ENCODE peak calls at places on chromosomes 5 and 9, in seven cellular contexts. T is psoas muscle, I is SK-N-SH, D is fibroblast of lung, F is breast epithelium, W is PC-3, L is lower lobe of right lung. M is an unnamed sample. For H3K27me3, the result is how much of the 10 kb centered on the place peaks cover.

GRCh38 chr9:130045657-130046450 is 2.9 kb upstream of the FNBP1 start:
- DNase-seq in D (no peak), T (no peak), I (no peak), L (no peak), F (no peak), W (no peak), M (no peak)

GRCh38 chr9:34252670-34253459 is 74.0 kb downstream of the UBAP1 start:
- DNase-seq in F (peak), I (peak), W (peak), D (peak), T (peak), L (peak), M (peak)

GRCh38 chr5:375336-375920 is 53.9 kb downstream of the AHRR start:
- DNase-seq in I (peak), L (no peak), F (no peak), T (no peak), D (no peak), W (no peak), M (peak)

GRCh38 chr9:76905984-76906861 is at the start of gene PRUNE2:
- DNase-seq in I (peak), W (peak), T (peak), L (peak), D (peak), F (peak), M (no peak)

GRCh38 chr9:78620303-78620702 is 323.4 kb downstream of the PSAT1 start:
- DNase-seq in D (no peak), L (no peak), I (no peak), F (no peak), T (no peak), W (peak), M (no peak)

GRCh38 chr9:127570533-127571111 is 41.5 kb upstream of the STXBP1 start:
- DNase-seq in F (no peak), W (peak), D (peak), I (peak), L (no peak), T (no peak), M (no peak)

GRCh38 chr5:11719888-11720481 is 184.3 kb downstream of the CTNND2 start:
- DNase-seq in W (peak), L (no peak), T (no peak), F (no peak), I (peak), D (peak), M (no peak)

GRCh38 chr9:76699966-76700365 is 64.3 kb upstream of the PCA3 start:
- DNase-seq in F (no peak), I (no peak), T (no peak), D (peak), W (no peak), L (no peak), M (no peak)

GRCh38 chr9:134442486-134443168 is 116.4 kb downstream of the RXRA start:
- DNase-seq in T (peak), D (peak), W (peak), F (no peak), L (no peak), I (peak), M (no peak)

GRCh38 chr5:33102551-33102950 is 338.2 kb upstream of the TARS1 start:
- DNase-seq in T (no peak), I (no peak), W (no peak), D (peak), F (no peak), L (no peak), M (no peak)

GRCh38 chr5:149517461-149518122 is 33.6 kb downstream of the CSNK1A1 start:
- DNase-seq in I (no peak), W (no peak), D (peak), T (no peak), L (no peak), F (no peak), M (no peak)

GRCh38 chr5:129459485-129460120 is 495 bp upstream of the ADAMTS19 start:
- DNase-seq in D (peak), I (peak), F (no peak), L (no peak), W (no peak), T (peak), M (no peak)

GRCh38 chr5:56802235-56802634 is 13.1 kb upstream of the MAP3K1 start:
- DNase-seq in I (peak), W (no peak), T (no peak), L (no peak), F (no peak), D (no peak), M (no peak)

GRCh38 chr9:120402741-120403542 is 177.0 kb downstream of the CDK5RAP2 start:
- DNase-seq in I (no peak), W (peak), F (no peak), D (peak), T (no peak), L (no peak), M (no peak)

GRCh38 chr5:180101451-180102105 is 30.0 kb upstream of the RNF130 start:
- DNase-seq in D (no peak), T (no peak), W (no peak), I (no peak), L (peak), F (peak), M (no peak)

GRCh38 chr5:25568989-25569625 is 924.3 kb upstream of the CDH10 start:
- DNase-seq in T (no peak), I (peak), D (no peak), L (no peak), W (no peak), F (no peak), M (no peak)

GRCh38 chr5:31412324-31412723 is 119.6 kb downstream of the DROSHA start:
- DNase-seq in T (no peak), F (no peak), L (no peak), D (no peak), W (no peak), I (no peak), M (no peak)

GRCh38 chr9:70883056-70883455 is 238.4 kb downstream of the TRPM3 start:
- DNase-seq in L (no peak), T (no peak), D (peak), I (no peak), F (no peak), W (no peak), M (no peak)

GRCh38 chr5:123755587-123756324 is 243.8 kb downstream of the CSNK1G3 start:
- DNase-seq in I (peak), W (peak), T (no peak), L (no peak), F (no peak), D (peak), M (no peak)

GRCh38 chr9:93589688-93590087 is 13.3 kb downstream of the PHF2 start:
- DNase-seq in I (no peak), D (peak), W (no peak), F (no peak), T (peak), L (no peak), M (no peak)

GRCh38 chr9:14179449-14179848 is 134.5 kb downstream of the NFIB start:
- DNase-seq in D (no peak), W (peak), T (no peak), F (no peak), I (no peak), L (no peak), M (no peak)

GRCh38 chr9:113261917-113262671 is 13.3 kb downstream of the CDC26 start:
- DNase-seq in L (no peak), F (no peak), W (no peak), D (no peak), I (no peak), T (no peak), M (no peak)

GRCh38 chr5:173547579-173547978 is 68.9 kb downstream of the BOD1 start:
- DNase-seq in L (no peak), D (peak), I (no peak), F (no peak), T (no peak), W (peak), M (no peak)

GRCh38 chr9:6779417-6780241 is 21.9 kb downstream of the KDM4C start:
- DNase-seq in D (peak), T (no peak), F (no peak), L (no peak), W (no peak), I (peak), M (no peak)

GRCh38 chr9:136965771-136966484 is 11.4 kb upstream of the PTGDS start:
- DNase-seq in F (no peak), W (no peak), T (no peak), D (no peak), L (no peak), I (no peak), M (no peak)

GRCh38 chr5:7850533-7851239 is at the start of gene CFAP90:
- DNase-seq in W (peak), D (peak), F (peak), L (peak), T (peak), I (peak), M (peak)

GRCh38 chr5:107576155-107576554 is 94.6 kb downstream of the EFNA5 start:
- DNase-seq in T (no peak), D (no peak), L (no peak), F (no peak), W (no peak), I (no peak), M (no peak)

GRCh38 chr5:107567901-107568671 is 102.7 kb downstream of the EFNA5 start:
- DNase-seq in I (no peak), D (no peak), L (no peak), T (no peak), W (no peak), F (no peak), M (no peak)

GRCh38 chr5:107570805-107571531 is 99.8 kb downstream of the EFNA5 start:
- DNase-seq in T (peak), W (no peak), I (no peak), L (no peak), D (no peak), F (no peak), M (no peak)

GRCh38 chr5:107572800-107573368 is 97.9 kb downstream of the EFNA5 start:
- DNase-seq in L (no peak), W (no peak), D (no peak), I (no peak), F (no peak), T (no peak), M (no peak)

DNA sequence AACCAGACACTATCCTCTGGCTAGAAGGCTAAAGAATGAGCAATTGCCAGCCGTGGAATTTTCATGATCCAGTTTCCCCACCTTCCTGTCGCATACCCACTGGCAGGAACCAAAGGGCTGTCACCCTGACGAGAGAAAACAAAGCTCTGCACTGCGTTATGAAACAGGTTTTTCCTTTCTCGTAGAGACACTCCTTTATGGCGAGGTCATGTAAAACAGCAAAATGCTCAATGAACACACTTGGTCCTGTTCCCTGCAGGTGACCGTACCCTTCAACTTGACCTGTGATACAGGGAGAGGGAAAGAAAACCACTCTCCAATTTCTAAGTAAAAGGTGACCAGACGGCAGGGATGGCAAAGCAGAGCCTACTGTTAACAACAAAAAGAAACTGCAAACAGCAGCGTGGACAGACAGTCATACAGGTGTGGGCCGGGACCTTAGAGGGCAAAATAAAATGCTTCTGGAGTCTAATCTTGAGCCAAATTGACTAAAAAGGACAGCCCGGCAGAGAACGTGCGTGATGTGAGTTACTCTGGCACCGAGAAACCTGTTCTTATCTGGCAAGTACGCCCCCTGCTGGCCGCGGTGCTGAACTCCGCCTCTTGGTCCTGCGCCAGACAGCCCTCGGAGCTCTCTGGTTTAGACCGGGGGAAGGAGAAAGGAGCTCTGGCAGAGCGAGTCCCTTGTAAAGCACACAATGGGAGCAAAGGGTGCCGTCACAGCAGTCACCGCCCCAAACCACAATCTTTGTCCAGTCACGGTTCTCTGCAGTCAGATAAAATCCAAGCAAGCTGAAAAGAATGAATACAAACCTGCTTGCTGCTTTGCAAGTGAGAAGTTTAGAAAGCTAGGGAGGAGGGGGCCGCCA is 98.9 kb downstream of the EFNA5 start:
- DNase-seq in L (peak), T (peak), W (peak), F (peak), I (peak), D (peak), M (peak)
- H3K27ac ChIP-seq in L (peak), T (peak), W (peak), F (peak), I (peak), D (no peak), M (no peak)

GRCh38 chr9:18208166-18209059 is 265.5 kb upstream of the ADAMTSL1 start:
- DNase-seq in L (no peak), D (peak), F (no peak), W (peak), T (no peak), I (peak), M (no peak)
- TF ChIP-seq CTCF in L (peak), D (peak), F (peak), W (peak), T (no peak), I (peak), M (no peak)

GRCh38 chr5:2369178-2369577 is 382.3 kb downstream of the IRX2 start:
- DNase-seq in W (no peak), I (no peak), T (no peak), L (no peak), D (no peak), F (no peak), M (no peak)
- H3K27me3 ChIP-seq in W (under half), I (under half), T (under half), L (under half), D (under half), F (under half), M (under half)

GRCh38 chr9:97536480-97536879 is 35.0 kb downstream of the TMOD1 start:
- DNase-seq in L (no peak), D (no peak), I (no peak), F (no peak), T (no peak), W (no peak), M (no peak)

GRCh38 chr9:97531750-97532383 is 30.4 kb downstream of the TMOD1 start:
- DNase-seq in L (no peak), T (peak), D (no peak), F (no peak), W (no peak), I (no peak), M (no peak)

GRCh38 chr9:97534185-97534584 is 32.7 kb downstream of the TMOD1 start:
- DNase-seq in D (no peak), F (no peak), T (no peak), I (no peak), W (no peak), L (no peak), M (no peak)

GRCh38 chr9:97534961-97535594 is 33.6 kb downstream of the TMOD1 start:
- DNase-seq in F (no peak), I (no peak), W (no peak), D (no peak), L (no peak), T (no peak), M (no peak)

DNA sequence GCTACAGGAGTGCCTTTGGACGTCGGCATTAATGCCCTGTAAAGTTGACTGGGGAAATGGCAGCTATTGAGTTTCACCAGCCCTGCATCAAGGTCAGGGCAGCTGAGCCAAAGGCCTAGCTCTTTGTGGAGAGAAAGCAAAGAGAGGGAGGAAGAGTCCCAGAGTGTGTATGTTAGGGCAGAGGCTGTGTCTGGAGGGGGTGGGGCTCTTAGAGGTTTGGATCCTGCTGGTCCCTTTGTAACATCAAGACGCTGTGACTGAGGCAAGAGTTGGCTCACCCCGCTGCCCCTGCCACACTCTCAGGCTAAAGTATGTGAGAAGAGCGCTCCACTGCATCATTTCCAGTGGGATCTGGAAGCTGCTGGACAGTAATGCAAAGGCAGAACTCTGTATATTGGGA is 34.3 kb downstream of the TMOD1 start:
- DNase-seq in F (no peak), I (no peak), D (no peak), L (no peak), T (no peak), W (no peak), M (no peak)
- H3K27ac ChIP-seq in F (peak), I (peak), D (no peak), L (no peak), T (peak), W (no peak), M (no peak)

GRCh38 chr5:112914584-112914983 is 7.4 kb downstream of the REEP5 start:
- DNase-seq in W (no peak), L (no peak), F (no peak), D (peak), T (no peak), I (no peak), M (no peak)

GRCh38 chr5:112915831-112916230 is 6.2 kb downstream of the REEP5 start:
- DNase-seq in I (no peak), W (no peak), F (no peak), D (no peak), T (no peak), L (no peak), M (no peak)

GRCh38 chr5:112918679-112919078 is 3.3 kb downstream of the REEP5 start:
- DNase-seq in T (no peak), F (no peak), W (no peak), I (no peak), D (peak), L (no peak), M (no peak)

GRCh38 chr5:112918136-112918535 is 3.9 kb downstream of the REEP5 start:
- DNase-seq in I (no peak), F (no peak), T (no peak), D (no peak), W (no peak), L (no peak), M (no peak)

DNA sequence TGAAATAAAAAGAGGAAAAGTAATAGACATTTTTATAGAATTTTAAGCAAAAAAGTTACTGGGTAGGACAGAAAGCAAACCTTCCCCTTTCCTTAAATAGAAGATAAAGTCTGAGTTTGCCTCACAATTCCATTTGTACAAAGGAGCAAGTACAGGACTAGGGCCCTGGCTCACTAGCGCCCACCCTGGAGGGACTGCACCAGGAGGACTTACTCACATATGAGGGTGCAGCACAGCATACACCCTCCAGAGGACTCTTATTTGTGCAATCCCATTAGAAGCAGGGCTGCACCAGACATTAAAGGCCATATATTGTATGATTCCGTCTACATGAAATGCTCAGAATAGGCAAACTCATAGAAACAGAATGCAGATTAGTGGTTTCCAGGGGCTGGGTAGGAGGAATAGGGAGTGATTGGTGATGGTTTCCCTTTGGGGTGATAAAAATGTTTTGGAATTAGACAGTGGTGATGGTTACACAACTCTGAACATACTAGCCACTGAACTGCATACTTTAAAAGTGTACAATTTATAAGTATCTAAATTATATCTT is 4.5 kb downstream of the REEP5 start:
- DNase-seq in D (peak), F (no peak), L (no peak), W (peak), T (no peak), I (peak), M (no peak)
- TF ChIP-seq CTCF in D (no peak), F (no peak), L (no peak), W (peak), T (no peak), I (peak), M (peak)